ENCODE peak calls at places on chromosomes 7 and 10, in six cellular contexts. One of them, this sample, is unnamed.

GRCh38 chr10:89373916-89374711 is 3.7 kb upstream of the IFIT1B start:
- DNase-seq in kidney tubule cell: peak; percentile 96
- DNase-seq in PC-3: peak; percentile 89
- DNase-seq in neural crest cell: no peak
- DNase-seq in WTC11: no peak
- DNase-seq in T-helper 9 cell: no peak
- DNase-seq in this sample: peak; percentile 97

GRCh38 chr7:42691030-42691639 is 220.7 kb downstream of the C7orf25 start:
- DNase-seq in PC-3: peak; percentile 73
- DNase-seq in WTC11: peak; percentile 32
- DNase-seq in kidney tubule cell: peak; percentile 39
- DNase-seq in neural crest cell: peak; percentile 23
- DNase-seq in T-helper 9 cell: no peak
- DNase-seq in this sample: peak; percentile 41

GRCh38 chr7:155844019-155844453 is 31.8 kb upstream of the SHH start:
- DNase-seq in PC-3: peak; percentile 84
- DNase-seq in T-helper 9 cell: no peak
- DNase-seq in WTC11: no peak
- DNase-seq in kidney tubule cell: peak; percentile 90
- DNase-seq in neural crest cell: no peak
- DNase-seq in this sample: no peak

GRCh38 chr10:129899564-129899862 is 64.6 kb downstream of the EBF3 start:
- DNase-seq in WTC11: no peak
- DNase-seq in neural crest cell: no peak
- DNase-seq in PC-3: no peak
- DNase-seq in T-helper 9 cell: no peak
- DNase-seq in kidney tubule cell: no peak
- DNase-seq in this sample: no peak

GRCh38 chr10:126013489-126014281 is 117.3 kb downstream of the FANK1 start:
- DNase-seq in kidney tubule cell: peak; percentile 88
- DNase-seq in neural crest cell: no peak
- DNase-seq in T-helper 9 cell: no peak
- DNase-seq in PC-3: peak; percentile 80
- DNase-seq in WTC11: peak; percentile 46
- DNase-seq in this sample: peak; percentile 35

GRCh38 chr10:8403711-8404371 is 349.4 kb downstream of the GATA3 start:
- DNase-seq in kidney tubule cell: no peak
- DNase-seq in WTC11: peak; percentile 61
- DNase-seq in PC-3: no peak
- DNase-seq in neural crest cell: no peak
- DNase-seq in T-helper 9 cell: no peak
- DNase-seq in this sample: no peak

GRCh38 chr10:124748206-124748605 is 4.0 kb upstream of the FAM53B start:
- DNase-seq in neural crest cell: no peak
- DNase-seq in WTC11: no peak
- DNase-seq in PC-3: no peak
- DNase-seq in T-helper 9 cell: no peak
- DNase-seq in kidney tubule cell: no peak
- DNase-seq in this sample: no peak

GRCh38 chr7:30700941-30701340 is 18.7 kb upstream of the CRHR2 start:
- DNase-seq in kidney tubule cell: no peak
- DNase-seq in PC-3: no peak
- DNase-seq in WTC11: no peak
- DNase-seq in neural crest cell: no peak
- DNase-seq in T-helper 9 cell: no peak
- DNase-seq in this sample: no peak

GRCh38 chr7:7771452-7771851 is 53.0 kb upstream of the RPA3 start:
- DNase-seq in neural crest cell: no peak
- DNase-seq in WTC11: no peak
- DNase-seq in T-helper 9 cell: no peak
- DNase-seq in PC-3: no peak
- DNase-seq in kidney tubule cell: no peak
- DNase-seq in this sample: no peak

GRCh38 chr7:116591202-116592040 is 66.6 kb downstream of the CAV1 start:
- DNase-seq in neural crest cell: no peak
- DNase-seq in PC-3: peak; percentile 74
- DNase-seq in kidney tubule cell: peak; percentile 40
- DNase-seq in WTC11: no peak
- DNase-seq in T-helper 9 cell: no peak
- DNase-seq in this sample: no peak

GRCh38 chr10:69382382-69383117 is 34.2 kb downstream of the TACR2 start:
- DNase-seq in T-helper 9 cell: no peak
- DNase-seq in neural crest cell: no peak
- DNase-seq in kidney tubule cell: peak; percentile 97
- DNase-seq in WTC11: no peak
- DNase-seq in PC-3: peak; percentile 99
- DNase-seq in this sample: peak; percentile 69

GRCh38 chr7:13321321-13321720 is 633.9 kb downstream of the ARL4A start:
- DNase-seq in WTC11: no peak
- DNase-seq in kidney tubule cell: no peak
- DNase-seq in PC-3: no peak
- DNase-seq in T-helper 9 cell: no peak
- DNase-seq in neural crest cell: no peak
- DNase-seq in this sample: no peak

GRCh38 chr10:72250666-72251065 is 23.1 kb upstream of the DDIT4 start:
- DNase-seq in PC-3: no peak
- DNase-seq in T-helper 9 cell: no peak
- DNase-seq in WTC11: no peak
- DNase-seq in neural crest cell: no peak
- DNase-seq in kidney tubule cell: no peak
- DNase-seq in this sample: peak; percentile 72

GRCh38 chr10:62025134-62025794 is 123.8 kb downstream of the ARID5B start:
- DNase-seq in PC-3: peak; percentile 90
- DNase-seq in T-helper 9 cell: no peak
- DNase-seq in WTC11: no peak
- DNase-seq in neural crest cell: no peak
- DNase-seq in kidney tubule cell: no peak
- DNase-seq in this sample: no peak

GRCh38 chr7:100429637-100430449 is at the start of gene MEPCE:
- DNase-seq in kidney tubule cell: peak; percentile 96
- DNase-seq in WTC11: peak; percentile 90
- DNase-seq in T-helper 9 cell: peak; percentile 97
- DNase-seq in PC-3: peak; percentile 87
- DNase-seq in neural crest cell: peak; percentile 100
- DNase-seq in this sample: peak; percentile 93

GRCh38 chr7:7489546-7489945 is 46.1 kb downstream of the COL28A1 start:
- DNase-seq in PC-3: peak; percentile 33
- DNase-seq in kidney tubule cell: no peak
- DNase-seq in WTC11: no peak
- DNase-seq in T-helper 9 cell: no peak
- DNase-seq in neural crest cell: no peak
- DNase-seq in this sample: no peak

GRCh38 chr7:41190615-41191014 is 512.3 kb downstream of the INHBA start:
- DNase-seq in WTC11: no peak
- DNase-seq in kidney tubule cell: peak; percentile 8
- DNase-seq in PC-3: no peak
- DNase-seq in T-helper 9 cell: no peak
- DNase-seq in neural crest cell: no peak
- DNase-seq in this sample: no peak

GRCh38 chr10:2817923-2818322 is 249.4 kb upstream of the PFKP start:
- DNase-seq in WTC11: no peak
- DNase-seq in T-helper 9 cell: no peak
- DNase-seq in neural crest cell: no peak
- DNase-seq in PC-3: no peak
- DNase-seq in kidney tubule cell: no peak
- DNase-seq in this sample: no peak

GRCh38 chr10:77245953-77246352 is 391.7 kb downstream of the KCNMA1 start:
- DNase-seq in WTC11: no peak
- DNase-seq in kidney tubule cell: no peak
- DNase-seq in T-helper 9 cell: no peak
- DNase-seq in PC-3: no peak
- DNase-seq in neural crest cell: no peak
- DNase-seq in this sample: no peak

GRCh38 chr10:112565434-112566053 is 118.5 kb downstream of the VTI1A start:
- DNase-seq in kidney tubule cell: peak; percentile 77
- DNase-seq in neural crest cell: peak; percentile 59
- DNase-seq in T-helper 9 cell: no peak
- DNase-seq in PC-3: peak; percentile 83
- DNase-seq in WTC11: peak; percentile 28
- DNase-seq in this sample: peak; percentile 40

GRCh38 chr10:33441561-33441960 is 107.1 kb upstream of the NRP1 start:
- DNase-seq in kidney tubule cell: no peak
- DNase-seq in WTC11: no peak
- DNase-seq in PC-3: peak; percentile 42
- DNase-seq in neural crest cell: no peak
- DNase-seq in T-helper 9 cell: no peak
- DNase-seq in this sample: no peak

GRCh38 chr10:113187066-113187777 is 237.2 kb downstream of the TCF7L2 start:
- DNase-seq in WTC11: no peak
- DNase-seq in T-helper 9 cell: no peak
- DNase-seq in neural crest cell: no peak
- DNase-seq in kidney tubule cell: peak; percentile 13
- DNase-seq in PC-3: no peak
- DNase-seq in this sample: no peak

GRCh38 chr7:99365318-99366141 is 9.0 kb upstream of the ARPC1B start:
- DNase-seq in neural crest cell: no peak
- DNase-seq in WTC11: peak; percentile 79
- DNase-seq in PC-3: peak; percentile 49
- DNase-seq in kidney tubule cell: peak; percentile 55
- DNase-seq in T-helper 9 cell: peak; percentile 64
- DNase-seq in this sample: no peak

GRCh38 chr7:87144173-87144657 is 8.0 kb upstream of the DMTF1 start:
- DNase-seq in kidney tubule cell: no peak
- DNase-seq in PC-3: no peak
- DNase-seq in WTC11: no peak
- DNase-seq in neural crest cell: no peak
- DNase-seq in T-helper 9 cell: no peak
- DNase-seq in this sample: no peak

GRCh38 chr7:86720306-86720705 is 76.6 kb downstream of the GRM3 start:
- DNase-seq in T-helper 9 cell: no peak
- DNase-seq in WTC11: no peak
- DNase-seq in neural crest cell: no peak
- DNase-seq in kidney tubule cell: no peak
- DNase-seq in PC-3: no peak
- DNase-seq in this sample: no peak

GRCh38 chr10:93849605-93850004 is 44.2 kb upstream of the SLC35G1 start:
- DNase-seq in PC-3: no peak
- DNase-seq in neural crest cell: no peak
- DNase-seq in kidney tubule cell: no peak
- DNase-seq in T-helper 9 cell: no peak
- DNase-seq in WTC11: peak; percentile 18
- DNase-seq in this sample: no peak

GRCh38 chr7:155341463-155341983 is 43.8 kb downstream of the INSIG1 start:
- DNase-seq in WTC11: no peak
- DNase-seq in T-helper 9 cell: no peak
- DNase-seq in kidney tubule cell: no peak
- DNase-seq in neural crest cell: no peak
- DNase-seq in PC-3: no peak
- DNase-seq in this sample: no peak

GRCh38 chr7:114949227-114949626 is 27.3 kb downstream of the MDFIC start:
- DNase-seq in kidney tubule cell: no peak
- DNase-seq in WTC11: no peak
- DNase-seq in PC-3: no peak
- DNase-seq in T-helper 9 cell: no peak
- DNase-seq in neural crest cell: no peak
- DNase-seq in this sample: peak; percentile 28

GRCh38 chr10:78664929-78665525 is 403.7 kb upstream of the ZMIZ1 start:
- DNase-seq in neural crest cell: no peak
- DNase-seq in PC-3: peak; percentile 98
- DNase-seq in kidney tubule cell: peak; percentile 33
- DNase-seq in WTC11: no peak
- DNase-seq in T-helper 9 cell: no peak
- DNase-seq in this sample: no peak

GRCh38 chr7:55657654-55658053 is 85.4 kb upstream of the VOPP1 start:
- DNase-seq in neural crest cell: no peak
- DNase-seq in PC-3: no peak
- DNase-seq in kidney tubule cell: no peak
- DNase-seq in T-helper 9 cell: no peak
- DNase-seq in WTC11: no peak
- DNase-seq in this sample: no peak

This sample was measured in GM04504.